ENCODE peak calls at places on chromosomes 5 and 9, in ten cellular contexts. Q is activated B cell treated with CpG ODN at 0.5 μM for 24 hours; S is EL; U is OCI-M1; T is OCI-LY7; O is putamen; J is CD8-positive, alpha-beta memory T cell; G is right atrium auricular region; Y is effector memory CD4-positive, alpha-beta T cell; D is activated naive CD4-positive, alpha-beta T cell treated with anti-CD3 and anti-CD28 coated beads, Interleukin-2, amount 10 ng/mL, durations not matched to agents 7 days and 5 days. N is an unnamed sample.

GRCh38 chr9:126773004-126773607 is 31.7 kb upstream of the ZBTB43 start:
- DNase-seq in Q (no peak), S (no peak), U (peak), T (no peak), O (no peak), J (no peak), G (no peak), Y (no peak), D (peak), N (peak)

GRCh38 chr5:6732634-6733410 is 19.6 kb downstream of the TENT4A start:
- DNase-seq in Q (no peak), S (peak), U (no peak), T (no peak), O (no peak), J (no peak), G (no peak), Y (no peak), D (no peak), N (peak)

GRCh38 chr5:132378580-132378979 is 9.1 kb downstream of the SLC22A5 start:
- DNase-seq in Q (no peak), S (no peak), U (peak), T (no peak), O (no peak), J (no peak), G (no peak), Y (no peak), D (no peak), N (peak)

GRCh38 chr5:172160506-172160905 is 27.5 kb downstream of the STK10 start:
- DNase-seq in Q (no peak), S (no peak), U (no peak), T (no peak), O (no peak), J (no peak), G (no peak), Y (no peak), D (no peak), N (no peak)

GRCh38 chr9:8365466-8366160 is 566.0 kb upstream of the DMAC1 start:
- DNase-seq in Q (no peak), S (no peak), U (no peak), T (no peak), O (no peak), J (no peak), G (no peak), Y (no peak), D (no peak), N (no peak)

GRCh38 chr9:136543280-136543679 is 2.6 kb downstream of the NOTCH1 start:
- DNase-seq in Q (no peak), S (no peak), U (no peak), T (no peak), O (no peak), J (no peak), G (no peak), Y (no peak), D (no peak), N (no peak)

GRCh38 chr9:115590016-115590415 is 472.1 kb upstream of the TNC start:
- DNase-seq in Q (no peak), S (peak), U (no peak), T (no peak), O (no peak), J (no peak), G (no peak), Y (no peak), D (no peak), N (no peak)

GRCh38 chr5:14147210-14147609 is 4.1 kb downstream of the TRIO start:
- DNase-seq in Q (no peak), S (no peak), U (no peak), T (no peak), O (peak), J (no peak), G (peak), Y (no peak), D (no peak), N (no peak)

GRCh38 chr9:100160021-100160420 is 61.0 kb downstream of the INVS start:
- DNase-seq in Q (no peak), S (no peak), U (no peak), T (peak), O (no peak), J (no peak), G (no peak), Y (no peak), D (no peak), N (no peak)

GRCh38 chr5:102603670-102604069 is 104.9 kb upstream of the SLCO6A1 start:
- DNase-seq in Q (no peak), S (no peak), U (no peak), T (no peak), O (no peak), J (no peak), G (no peak), Y (no peak), D (no peak), N (no peak)

GRCh38 chr9:130663258-130664171 is 879 bp upstream of the PRDM12 start:
- DNase-seq in Q (no peak), S (no peak), U (no peak), T (no peak), O (no peak), J (no peak), G (no peak), Y (no peak), D (peak), N (no peak)

GRCh38 chr9:117720555-117720954 is 16.4 kb downstream of the TLR4 start:
- DNase-seq in Q (no peak), S (peak), U (no peak), T (no peak), O (no peak), J (no peak), G (peak), Y (no peak), D (no peak), N (no peak)

GRCh38 chr5:71988808-71989207 is 118.5 kb upstream of the MAP1B start:
- DNase-seq in Q (no peak), S (no peak), U (no peak), T (no peak), O (no peak), J (no peak), G (no peak), Y (no peak), D (no peak), N (no peak)

GRCh38 chr5:32095261-32095671 is 78.9 kb downstream of the GOLPH3 start:
- DNase-seq in Q (no peak), S (no peak), U (no peak), T (no peak), O (no peak), J (no peak), G (peak), Y (no peak), D (no peak), N (no peak)

GRCh38 chr5:170571331-170571731 is 67.5 kb downstream of the KCNIP1 start:
- DNase-seq in Q (no peak), S (peak), U (no peak), T (no peak), O (no peak), J (no peak), G (no peak), Y (no peak), D (no peak), N (no peak)

GRCh38 chr5:172904643-172905345 is 54.4 kb upstream of the RPL26L1 start:
- DNase-seq in Q (no peak), S (peak), U (no peak), T (no peak), O (no peak), J (no peak), G (peak), Y (no peak), D (no peak), N (no peak)

GRCh38 chr5:107670028-107670926 is 460 bp downstream of the EFNA5 start:
- DNase-seq in Q (no peak), S (peak), U (no peak), T (no peak), O (peak), J (no peak), G (no peak), Y (no peak), D (no peak), N (no peak)

GRCh38 chr5:141494761-141495455 is 6.0 kb downstream of the PCDHGC5 start:
- DNase-seq in Q (no peak), S (no peak), U (no peak), T (no peak), O (no peak), J (no peak), G (no peak), Y (no peak), D (no peak), N (no peak)

N was measured in MV-4-11.